ENCODE peak calls at places on chromosomes 1 and 21, in four cellular contexts. One of them, this sample, is unnamed.

GRCh38 chr1:223022641-223023473 is 120.2 kb downstream of the TLR5 start:
- DNase-seq in GM12878: no peak
- DNase-seq in WTC11: no peak
- DNase-seq in HepG2: no peak
- DNase-seq in this sample: no peak

GRCh38 chr1:164261691-164262240 is 297.2 kb upstream of the PBX1 start:
- DNase-seq in HepG2: no peak
- DNase-seq in WTC11: no peak
- DNase-seq in GM12878: no peak
- DNase-seq in this sample: no peak

GRCh38 chr1:45979074-45979777 is 153.2 kb downstream of the PIK3R3 start:
- DNase-seq in WTC11: no peak
- DNase-seq in GM12878: no peak
- DNase-seq in HepG2: peak
- DNase-seq in this sample: no peak

GRCh38 chr1:168520052-168520751 is 23.6 kb downstream of the XCL2 start:
- DNase-seq in WTC11: peak
- DNase-seq in HepG2: no peak
- DNase-seq in GM12878: no peak
- DNase-seq in this sample: no peak

GRCh38 chr21:29166333-29166732 is 35.9 kb downstream of the MAP3K7CL start:
- DNase-seq in HepG2: no peak
- DNase-seq in GM12878: no peak
- DNase-seq in WTC11: no peak
- DNase-seq in this sample: no peak

GRCh38 chr1:947958-948357 is 11.1 kb downstream of the NOC2L start:
- DNase-seq in HepG2: no peak
- DNase-seq in WTC11: no peak
- DNase-seq in GM12878: no peak
- DNase-seq in this sample: no peak

GRCh38 chr1:12692967-12693782 is 22.7 kb upstream of the AADACL3 start:
- DNase-seq in HepG2: no peak
- DNase-seq in WTC11: no peak
- DNase-seq in GM12878: no peak
- DNase-seq in this sample: no peak

GRCh38 chr1:167121375-167122120 is 27.7 kb downstream of the STYXL2 start:
- DNase-seq in HepG2: no peak
- DNase-seq in GM12878: no peak
- DNase-seq in WTC11: peak
- DNase-seq in this sample: no peak

GRCh38 chr21:19684328-19684727 is 1280.7 kb upstream of the TMPRSS15 start:
- DNase-seq in HepG2: no peak
- DNase-seq in GM12878: no peak
- DNase-seq in WTC11: no peak
- DNase-seq in this sample: no peak

GRCh38 chr1:96756789-96757188 is 35.2 kb downstream of the PTBP2 start:
- DNase-seq in HepG2: peak
- DNase-seq in GM12878: no peak
- DNase-seq in WTC11: no peak
- DNase-seq in this sample: no peak

GRCh38 chr1:156379420-156380165 is 10.6 kb downstream of the RHBG start:
- DNase-seq in WTC11: no peak
- DNase-seq in HepG2: no peak
- DNase-seq in GM12878: no peak
- DNase-seq in this sample: peak

GRCh38 chr1:62070384-62071011 is 124.2 kb upstream of the L1TD1 start:
- DNase-seq in WTC11: no peak
- DNase-seq in GM12878: no peak
- DNase-seq in HepG2: no peak
- DNase-seq in this sample: peak

GRCh38 chr1:204623365-204623893 is 62.1 kb downstream of the LRRN2 start:
- DNase-seq in GM12878: no peak
- DNase-seq in WTC11: no peak
- DNase-seq in HepG2: peak
- DNase-seq in this sample: peak

GRCh38 chr1:224641030-224641429 is 24.9 kb downstream of the CNIH3 start:
- DNase-seq in HepG2: peak
- DNase-seq in WTC11: peak
- DNase-seq in GM12878: no peak
- DNase-seq in this sample: peak

GRCh38 chr21:42509239-42509638 is 4.4 kb upstream of the SLC37A1 start:
- DNase-seq in GM12878: no peak
- DNase-seq in WTC11: no peak
- DNase-seq in HepG2: no peak
- DNase-seq in this sample: no peak

GRCh38 chr21:44532712-44533111 is 7.3 kb downstream of the KRTAP10-1 start:
- DNase-seq in HepG2: no peak
- DNase-seq in GM12878: no peak
- DNase-seq in WTC11: peak
- DNase-seq in this sample: no peak

GRCh38 chr1:23696335-23696989 is 4.9 kb downstream of the RPL11 start:
- DNase-seq in HepG2: no peak
- DNase-seq in GM12878: no peak
- DNase-seq in WTC11: no peak
- DNase-seq in this sample: no peak

GRCh38 chr1:117093870-117094621 is 27.5 kb downstream of the TRIM45 start:
- DNase-seq in WTC11: peak
- DNase-seq in HepG2: no peak
- DNase-seq in GM12878: no peak
- DNase-seq in this sample: peak

GRCh38 chr1:24688621-24689195 is 45.6 kb downstream of the SRRM1 start:
- DNase-seq in HepG2: peak
- DNase-seq in GM12878: no peak
- DNase-seq in WTC11: peak
- DNase-seq in this sample: peak

GRCh38 chr21:43270800-43271261 is 102.0 kb downstream of the CRYAA start:
- DNase-seq in GM12878: no peak
- DNase-seq in HepG2: no peak
- DNase-seq in WTC11: no peak
- DNase-seq in this sample: no peak

GRCh38 chr1:204624631-204625216 is 60.8 kb downstream of the LRRN2 start:
- DNase-seq in HepG2: no peak
- DNase-seq in GM12878: no peak
- DNase-seq in WTC11: no peak
- DNase-seq in this sample: peak

GRCh38 chr1:31617917-31618746 is 643 bp downstream of the HCRTR1 start:
- DNase-seq in GM12878: no peak
- DNase-seq in WTC11: peak
- DNase-seq in HepG2: peak
- DNase-seq in this sample: peak

GRCh38 chr1:37423810-37424209 is 50.6 kb upstream of the ZC3H12A start:
- DNase-seq in GM12878: no peak
- DNase-seq in HepG2: no peak
- DNase-seq in WTC11: no peak
- DNase-seq in this sample: peak

GRCh38 chr1:155858805-155859233 is 548 bp upstream of the SYT11 start:
- DNase-seq in HepG2: no peak
- DNase-seq in GM12878: no peak
- DNase-seq in WTC11: no peak
- DNase-seq in this sample: peak

GRCh38 chr1:183881387-183882084 is 76.6 kb downstream of the RGL1 start:
- DNase-seq in GM12878: no peak
- DNase-seq in HepG2: peak
- DNase-seq in WTC11: peak
- DNase-seq in this sample: no peak

GRCh38 chr21:26529556-26529955 is 43.5 kb downstream of the CYYR1 start:
- DNase-seq in WTC11: no peak
- DNase-seq in GM12878: no peak
- DNase-seq in HepG2: no peak
- DNase-seq in this sample: no peak

GRCh38 chr1:8424539-8425116 is 106.7 kb downstream of the SLC45A1 start:
- DNase-seq in HepG2: no peak
- DNase-seq in GM12878: no peak
- DNase-seq in WTC11: peak
- DNase-seq in this sample: no peak

GRCh38 chr21:29372063-29372802 is 73.5 kb downstream of the BACH1 start:
- DNase-seq in WTC11: peak
- DNase-seq in GM12878: peak
- DNase-seq in HepG2: peak
- DNase-seq in this sample: peak

GRCh38 chr1:240831191-240831631 is 219.3 kb upstream of the GREM2 start:
- DNase-seq in WTC11: no peak
- DNase-seq in HepG2: no peak
- DNase-seq in GM12878: no peak
- DNase-seq in this sample: no peak

GRCh38 chr21:44295646-44296045 is 4.2 kb upstream of the PFKL start:
- DNase-seq in GM12878: no peak
- DNase-seq in WTC11: no peak
- DNase-seq in HepG2: no peak
- DNase-seq in this sample: no peak

GRCh38 chr1:225471453-225472301 is 43.8 kb upstream of the LBR start:
- DNase-seq in WTC11: no peak
- DNase-seq in GM12878: no peak
- DNase-seq in HepG2: no peak
- DNase-seq in this sample: no peak

GRCh38 chr1:232186936-232187335 is 443.0 kb downstream of the SIPA1L2 start:
- DNase-seq in GM12878: no peak
- DNase-seq in WTC11: no peak
- DNase-seq in HepG2: no peak
- DNase-seq in this sample: no peak

DNA sequence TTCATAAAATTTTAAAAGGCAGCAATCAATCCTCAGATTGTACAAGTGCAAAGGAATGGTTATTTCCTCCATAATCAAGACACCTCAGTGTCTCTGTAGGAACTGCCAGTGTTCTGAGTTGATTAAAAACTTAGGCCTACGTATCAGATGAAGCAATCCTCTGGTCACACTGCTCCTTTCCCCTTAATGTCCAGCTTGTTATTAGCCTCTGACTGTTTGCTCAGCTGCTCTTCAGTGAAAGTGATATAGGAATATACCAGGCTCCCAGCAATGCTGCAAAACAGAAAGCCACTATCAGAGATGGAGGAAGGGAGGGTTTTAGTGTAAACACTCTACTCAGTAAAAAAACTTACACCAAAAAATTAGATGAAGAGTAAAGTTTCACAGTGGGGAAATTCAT is 49.8 kb downstream of the SLC35D1 start:
- DNase-seq in WTC11: no peak
- DNase-seq in GM12878: no peak
- DNase-seq in HepG2: no peak
- DNase-seq in this sample: no peak
- TF ChIP-seq ETV6 in WTC11: no peak
- TF ChIP-seq ETV6 in GM12878: no peak
- TF ChIP-seq ETV6 in HepG2: no peak
- TF ChIP-seq ETV6 in this sample: no peak

GRCh38 chr1:239735081-239735480 is 348.7 kb downstream of the CHRM3 start:
- DNase-seq in HepG2: no peak
- DNase-seq in GM12878: no peak
- DNase-seq in WTC11: no peak
- DNase-seq in this sample: no peak
- TF ChIP-seq ETV6 in HepG2: no peak
- TF ChIP-seq ETV6 in GM12878: no peak
- TF ChIP-seq ETV6 in WTC11: no peak
- TF ChIP-seq ETV6 in this sample: no peak

GRCh38 chr1:235633220-235633540 is 16.4 kb downstream of the GNG4 start:
- DNase-seq in GM12878: no peak
- DNase-seq in HepG2: no peak
- DNase-seq in WTC11: no peak
- DNase-seq in this sample: no peak
- TF ChIP-seq ETV6 in GM12878: no peak
- TF ChIP-seq ETV6 in HepG2: no peak
- TF ChIP-seq ETV6 in WTC11: no peak
- TF ChIP-seq ETV6 in this sample: no peak

DNA sequence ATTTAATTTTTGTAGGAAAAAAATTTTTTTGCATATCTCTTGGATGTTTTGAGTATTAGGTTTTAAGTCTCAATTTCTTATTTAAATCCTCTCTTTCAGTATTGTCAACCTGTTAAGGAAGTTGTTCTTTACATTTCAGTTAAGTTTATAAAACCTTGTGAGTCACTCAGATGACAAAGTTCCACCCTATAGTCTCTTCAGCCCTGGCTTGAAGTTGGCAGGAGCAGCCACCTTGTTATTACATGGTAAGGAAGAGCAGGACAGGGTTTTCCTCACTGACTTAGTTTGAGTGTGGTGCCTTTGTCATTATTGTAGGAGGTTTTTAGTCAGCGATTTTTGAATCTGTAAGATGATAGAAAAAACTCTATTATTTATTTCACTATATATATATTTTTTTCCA is 2143.9 kb downstream of the MRPL39 start:
- DNase-seq in WTC11: no peak
- DNase-seq in HepG2: no peak
- DNase-seq in GM12878: no peak
- DNase-seq in this sample: no peak
- TF ChIP-seq ETV6 in WTC11: no peak
- TF ChIP-seq ETV6 in HepG2: no peak
- TF ChIP-seq ETV6 in GM12878: no peak
- TF ChIP-seq ETV6 in this sample: no peak